ENCODE peak calls at places on chromosomes 1 and 21, in five cellular contexts. J is right lobe of liver, D is heart right ventricle, C is HCT116, Y is MM.1S. A is an unnamed sample.

GRCh38 chr1:185934476-185935189 is 200.4 kb downstream of the HMCN1 start:
- DNase-seq in J (no peak), D (no peak), Y (peak), C (no peak), A (no peak)

GRCh38 chr1:162036156-162036555 is 12.5 kb upstream of the OLFML2B start:
- DNase-seq in D (no peak), Y (no peak), C (no peak), J (no peak), A (no peak)

GRCh38 chr21:46145159-46145839 is 10.1 kb downstream of the FTCD start:
- DNase-seq in C (no peak), J (peak), D (peak), Y (no peak), A (no peak)

GRCh38 chr1:43981135-43981491 is 2.1 kb downstream of the B4GALT2 start:
- DNase-seq in C (no peak), Y (no peak), J (no peak), D (no peak), A (no peak)

GRCh38 chr1:25651824-25652741 is 35.5 kb downstream of the MAN1C1 start:
- DNase-seq in C (no peak), D (peak), Y (no peak), J (no peak), A (no peak)

GRCh38 chr1:168360151-168360550 is 79.5 kb downstream of the TBX19 start:
- DNase-seq in J (no peak), C (no peak), Y (no peak), D (no peak), A (peak)

GRCh38 chr1:247681288-247681897 is 1.9 kb upstream of the OR13G1 start:
- DNase-seq in J (no peak), D (no peak), C (peak), Y (peak), A (peak)

GRCh38 chr1:186306533-186306932 is 68.5 kb downstream of the TPR start:
- DNase-seq in C (no peak), D (no peak), J (no peak), Y (no peak), A (no peak)

GRCh38 chr1:47764461-47765046 is 232.6 kb downstream of the TRABD2B start:
- DNase-seq in C (no peak), Y (no peak), J (peak), D (no peak), A (no peak)

GRCh38 chr1:234771642-234772344 is 161.8 kb upstream of the IRF2BP2 start:
- DNase-seq in D (no peak), C (no peak), Y (peak), J (no peak), A (peak)

GRCh38 chr1:239647045-239647444 is 260.7 kb downstream of the CHRM3 start:
- DNase-seq in J (no peak), D (no peak), C (no peak), Y (no peak), A (no peak)

GRCh38 chr21:32472890-32473765 is 60.6 kb downstream of the EVA1C start:
- DNase-seq in Y (no peak), C (no peak), D (no peak), J (no peak), A (no peak)

GRCh38 chr1:96416111-96416595 is 305.4 kb upstream of the PTBP2 start:
- DNase-seq in Y (no peak), D (no peak), C (no peak), J (no peak), A (peak)

GRCh38 chr1:153652795-153653507 is 5.6 kb upstream of the SNAPIN start:
- DNase-seq in C (no peak), D (no peak), J (no peak), Y (no peak), A (no peak)

GRCh38 chr1:117339866-117340357 is 27.3 kb upstream of the MAN1A2 start:
- DNase-seq in C (peak), Y (peak), J (no peak), D (no peak), A (peak)

GRCh38 chr21:30194701-30195299 is 21.1 kb downstream of the CLDN8 start:
- DNase-seq in J (no peak), C (no peak), D (no peak), Y (peak), A (peak)

GRCh38 chr1:68231627-68232303 is 558 bp downstream of the WLS start:
- DNase-seq in J (peak), D (peak), Y (peak), C (no peak), A (peak)

GRCh38 chr1:231626535-231626950 is at the start of gene DISC1:
- DNase-seq in J (peak), D (peak), C (peak), Y (peak), A (peak)

GRCh38 chr1:62142550-62142949 is 52.1 kb upstream of the L1TD1 start:
- DNase-seq in Y (no peak), D (no peak), C (no peak), J (no peak), A (no peak)

GRCh38 chr1:30523055-30524020 is 200.0 kb downstream of the MATN1 start:
- DNase-seq in D (no peak), Y (no peak), J (no peak), C (peak), A (no peak)

GRCh38 chr1:72186733-72187307 is 95.5 kb downstream of the NEGR1 start:
- DNase-seq in D (no peak), J (no peak), C (no peak), Y (peak), A (peak)

GRCh38 chr21:14527690-14528652 is 18.1 kb downstream of the SAMSN1 start:
- DNase-seq in Y (no peak), D (no peak), C (no peak), J (no peak), A (no peak)

GRCh38 chr1:19418503-19418971 is 66.8 kb downstream of the CAPZB start:
- DNase-seq in Y (no peak), C (no peak), D (no peak), J (no peak), A (no peak)

GRCh38 chr21:35257413-35257812 is 208.3 kb upstream of the RUNX1 start:
- DNase-seq in C (peak), Y (no peak), D (peak), J (no peak), A (peak)

GRCh38 chr1:189336115-189337100 is 1141.3 kb downstream of the BRINP3 start:
- DNase-seq in D (no peak), C (no peak), J (peak), Y (no peak), A (no peak)

GRCh38 chr1:58575831-58576726 is 973 bp downstream of the TACSTD2 start:
- DNase-seq in Y (no peak), D (no peak), C (no peak), J (peak), A (no peak)
- H3K4me3 ChIP-seq in Y (no peak), D (peak), C (no peak), J (peak), A (peak)

GRCh38 chr1:217846733-217847132 is 215.6 kb downstream of the SPATA17 start:
- DNase-seq in C (no peak), J (no peak), Y (no peak), D (no peak), A (no peak)
- TF ChIP-seq CTCF in C (no peak), J (no peak), Y (no peak), D (no peak), A (no peak)

DNA sequence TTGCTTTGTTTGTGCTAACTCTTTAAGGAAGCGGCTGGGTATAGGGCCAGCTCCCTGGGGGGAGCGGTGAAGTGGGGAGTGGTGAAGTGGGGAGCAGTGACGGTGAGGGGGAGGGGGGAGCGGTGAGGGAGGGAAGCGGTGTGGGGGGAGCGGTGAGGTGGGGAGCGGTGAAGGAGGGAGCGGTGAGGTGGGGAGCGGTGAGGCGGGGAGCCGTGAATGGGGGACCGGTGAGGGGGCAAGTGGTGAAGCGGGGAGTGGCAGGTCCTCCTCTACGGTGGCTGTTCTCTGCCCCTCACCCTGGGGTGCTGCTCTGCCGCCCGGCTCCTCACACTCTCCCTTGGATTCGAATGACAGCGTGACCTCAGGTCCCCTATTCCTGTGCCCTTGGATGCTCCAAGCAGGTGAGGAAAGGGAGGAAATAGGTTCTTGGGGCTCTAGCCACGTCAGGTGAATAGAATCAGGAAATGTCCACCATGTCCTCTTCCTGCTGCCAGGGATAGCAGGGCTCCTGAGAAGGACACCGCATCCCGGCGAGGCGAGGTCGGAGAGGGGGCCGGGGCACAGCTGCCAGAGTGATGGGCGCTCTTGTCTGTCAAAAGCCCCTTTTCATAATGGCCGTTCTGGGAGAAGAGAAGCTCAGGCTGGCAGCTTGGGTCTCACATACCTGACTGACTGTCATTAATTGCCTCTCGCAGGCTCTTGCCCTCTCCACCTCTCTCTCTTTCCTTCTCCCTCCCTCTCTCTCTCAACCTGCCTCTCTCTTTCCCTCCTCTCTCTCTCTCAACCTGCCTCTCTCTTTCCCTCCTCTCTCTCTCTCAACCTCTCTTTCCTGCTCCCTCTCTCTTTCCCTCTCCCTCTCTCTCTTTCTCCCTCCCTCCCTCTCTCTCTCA is 134.2 kb downstream of the PGBD5 start:
- DNase-seq in J (no peak), C (no peak), Y (no peak), D (no peak), A (no peak)
- H3K4me3 ChIP-seq in J (no peak), C (no peak), Y (no peak), D (no peak), A (no peak)

GRCh38 chr1:112493351-112493750 is 15.4 kb upstream of the WNT2B start:
- DNase-seq in Y (no peak), C (no peak), D (no peak), J (no peak), A (no peak)

DNA sequence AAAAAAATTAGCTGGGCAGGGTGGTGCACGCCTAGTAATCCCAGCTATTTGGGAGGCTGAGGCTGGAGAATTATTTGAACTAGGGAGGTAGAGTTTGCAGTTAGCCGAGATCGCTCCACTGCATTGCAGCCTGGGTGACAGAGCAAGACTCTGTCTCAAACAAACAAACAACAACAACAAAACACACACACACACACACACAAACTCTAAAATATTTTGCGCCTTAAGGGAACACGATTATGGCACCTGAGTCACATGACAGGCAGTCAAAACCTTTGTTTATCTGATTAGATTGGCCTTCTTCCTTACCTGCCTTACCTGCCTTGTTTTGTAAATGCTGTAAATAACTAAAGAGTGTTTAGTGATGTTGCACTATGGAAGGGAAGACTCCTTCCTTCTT is 20.6 kb upstream of the WNT2B start:
- DNase-seq in Y (no peak), J (no peak), C (no peak), D (no peak), A (no peak)
- TF ChIP-seq CTCF in Y (no peak), J (no peak), C (no peak), D (no peak), A (no peak)

GRCh38 chr1:205998457-205999241 is 4.5 kb downstream of the RAB7B start:
- DNase-seq in Y (no peak), C (no peak), D (peak), J (peak), A (peak)

GRCh38 chr1:206002833-206003532 is at the start of gene RAB7B:
- DNase-seq in J (peak), Y (no peak), C (no peak), D (peak), A (peak)

GRCh38 chr1:206000641-206001339 is 2.4 kb downstream of the RAB7B start:
- DNase-seq in Y (no peak), C (peak), D (no peak), J (no peak), A (no peak)

GRCh38 chr1:206002160-206002559 is 1.0 kb downstream of the RAB7B start:
- DNase-seq in C (no peak), D (no peak), Y (no peak), J (no peak), A (no peak)

GRCh38 chr1:206001476-206001888 is 1.7 kb downstream of the RAB7B start:
- DNase-seq in Y (no peak), C (peak), J (no peak), D (no peak), A (peak)
- H3K4me3 ChIP-seq in Y (no peak), C (no peak), J (no peak), D (peak), A (no peak)

DNA sequence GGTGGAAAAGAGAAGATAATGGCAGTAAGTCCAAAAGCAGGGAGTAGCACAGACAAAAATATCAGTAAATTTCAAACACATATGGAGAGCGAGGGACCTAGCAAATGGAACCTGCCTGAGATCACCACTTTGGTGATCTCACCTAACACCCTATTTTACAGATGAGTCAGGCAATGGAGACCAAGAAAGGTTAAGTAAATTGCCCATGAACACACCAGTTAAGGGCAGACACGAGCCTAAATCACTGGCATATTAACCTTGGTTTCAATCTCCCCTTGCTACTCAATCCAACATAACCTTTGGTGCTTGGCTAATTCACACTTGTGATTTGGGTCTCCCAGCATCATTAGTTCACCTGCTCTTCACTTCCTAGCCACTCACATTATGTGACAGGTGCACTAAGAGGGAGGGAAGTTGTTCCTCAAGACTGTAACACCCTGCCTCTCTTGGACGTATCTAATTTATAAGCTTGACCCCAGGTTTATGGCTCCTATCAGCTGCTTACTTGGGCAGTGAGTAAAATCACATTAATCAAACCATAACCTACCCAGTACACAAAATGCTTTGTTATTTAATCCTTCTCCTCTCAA is 11.5 kb downstream of the ZNF697 start:
- DNase-seq in C (no peak), Y (no peak), J (no peak), D (no peak), A (no peak)
- TF ChIP-seq CTCF in C (no peak), Y (no peak), J (no peak), D (no peak), A (no peak)